ENCODE peak calls at places on chromosomes 16 and 17, in nine cellular contexts. K is spleen, V is pancreas, Z is fibroblast of mammary gland, A is nephron progenitor cell, Q is suprapubic skin, T is left ventricle myocardium inferior, P is adrenal gland, J is GM12865. O is an unnamed sample.
A peak's percentile ranks its signal among the peaks of the same experiment; 100 is the strongest.

GRCh38 chr16:21953541-21953902 is 361 bp downstream of the UQCRC2 start:
- DNase-seq in Z (no peak), A (no peak), P (no peak), V (no peak), J (no peak), K (no peak), T (no peak), Q (no peak), O (no peak)

GRCh38 chr16:20325005-20325404 is 2.3 kb downstream of the GP2 start:
- DNase-seq in A (no peak), Q (no peak), V (no peak), T (no peak), K (no peak), J (no peak), P (no peak), Z (no peak), O (no peak)

GRCh38 chr17:76388966-76389888 is 4.8 kb downstream of the SPHK1 start:
- DNase-seq in Q (no peak), J (no peak), A (no peak), P (no peak), K (no peak), V (peak; percentile 66), T (no peak), Z (peak; percentile 52), O (no peak)

GRCh38 chr16:80924372-80924978 is 82.2 kb downstream of the CMC2 start:
- DNase-seq in V (no peak), P (peak; percentile 77), T (peak; percentile 36), J (peak; percentile 22), Z (peak; percentile 61), Q (no peak), K (no peak), A (peak; percentile 64), O (peak; percentile 75)

GRCh38 chr16:80372341-80372740 is 168.5 kb upstream of the DYNLRB2 start:
- DNase-seq in A (no peak), Z (no peak), Q (no peak), V (no peak), K (no peak), T (no peak), J (no peak), P (no peak), O (no peak)

GRCh38 chr16:30603945-30604315 is 6.3 kb downstream of the ZNF689 start:
- DNase-seq in V (no peak), T (no peak), K (no peak), Z (peak; percentile 61), Q (no peak), J (no peak), A (no peak), P (no peak), O (no peak)

GRCh38 chr16:73054732-73055481 is 7.0 kb upstream of the ZFHX3 start:
- DNase-seq in K (no peak), P (no peak), A (no peak), T (no peak), Q (no peak), Z (peak; percentile 73), J (peak; percentile 53), V (no peak), O (no peak)

GRCh38 chr17:1908699-1909309 is 79.0 kb downstream of the RPA1 start:
- DNase-seq in Q (no peak), Z (peak; percentile 77), T (peak; percentile 27), J (peak; percentile 66), K (no peak), V (peak; percentile 63), A (peak; percentile 54), P (peak; percentile 82), O (peak; percentile 78)

GRCh38 chr17:78600181-78600651 is 23.0 kb upstream of the DNAH17 start:
- DNase-seq in A (no peak), Z (peak; percentile 28), V (no peak), Q (no peak), J (no peak), P (no peak), K (peak; percentile 42), T (no peak), O (no peak)

GRCh38 chr16:66278111-66278531 is 88.4 kb upstream of the CDH5 start:
- DNase-seq in J (no peak), A (no peak), Z (no peak), Q (peak; percentile 69), V (no peak), P (no peak), K (no peak), T (no peak), O (no peak)

GRCh38 chr17:63998721-63999679 is 849 bp downstream of the PRR29 start:
- DNase-seq in A (no peak), J (no peak), K (peak; percentile 81), Z (no peak), P (no peak), T (no peak), V (peak; percentile 58), Q (peak; percentile 67), O (peak; percentile 67)

GRCh38 chr17:65163990-65164495 is 26.9 kb downstream of the RGS9 start:
- DNase-seq in J (peak; percentile 90), T (no peak), K (peak; percentile 53), A (no peak), V (no peak), Q (no peak), P (peak; percentile 27), Z (peak; percentile 67), O (peak; percentile 56)

GRCh38 chr16:84098939-84099338 is 17.8 kb downstream of the MBTPS1 start:
- DNase-seq in V (no peak), P (no peak), Z (no peak), A (no peak), J (no peak), T (no peak), K (no peak), Q (no peak), O (no peak)

DNA sequence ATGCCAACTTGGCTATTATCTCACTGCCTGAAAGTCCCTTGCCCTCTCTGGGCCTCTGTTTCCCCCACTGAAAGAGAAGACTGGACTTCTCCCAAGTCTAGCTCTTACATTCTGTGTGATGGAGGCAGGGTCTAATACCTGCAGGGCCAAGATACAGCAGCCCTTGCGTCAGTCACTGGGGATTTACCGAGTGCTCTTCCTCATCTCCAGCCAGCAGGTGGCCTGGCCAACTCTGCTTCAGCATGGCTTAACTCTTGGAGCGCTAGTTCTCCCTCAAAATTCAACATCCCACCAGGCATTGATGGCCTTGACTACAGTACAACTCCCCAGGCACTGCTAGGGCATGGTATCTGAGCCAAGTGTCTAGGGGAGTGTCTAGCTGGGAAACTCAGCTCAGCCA is 19.9 kb upstream of the MTMR4 start:
- DNase-seq in Q (no peak), T (no peak), Z (no peak), V (no peak), P (no peak), J (no peak), A (no peak), K (peak; percentile 24), O (no peak)
- TF ChIP-seq CTCF in Q (no peak), T (peak; percentile 9), Z (no peak), V (no peak), P (no peak), J (no peak), A (no peak), K (no peak), O (no peak)

GRCh38 chr16:50326835-50327465 is 41.8 kb downstream of the BRD7 start:
- DNase-seq in J (peak; percentile 88), P (peak; percentile 28), T (no peak), A (no peak), Q (no peak), Z (peak; percentile 58), V (no peak), K (no peak), O (peak; percentile 57)
- TF ChIP-seq CTCF in J (peak; percentile 74), P (peak; percentile 46), T (peak; percentile 46), A (peak; percentile 41), Q (no peak), Z (peak; percentile 68), V (peak; percentile 10), K (peak; percentile 63), O (peak; percentile 36)

DNA sequence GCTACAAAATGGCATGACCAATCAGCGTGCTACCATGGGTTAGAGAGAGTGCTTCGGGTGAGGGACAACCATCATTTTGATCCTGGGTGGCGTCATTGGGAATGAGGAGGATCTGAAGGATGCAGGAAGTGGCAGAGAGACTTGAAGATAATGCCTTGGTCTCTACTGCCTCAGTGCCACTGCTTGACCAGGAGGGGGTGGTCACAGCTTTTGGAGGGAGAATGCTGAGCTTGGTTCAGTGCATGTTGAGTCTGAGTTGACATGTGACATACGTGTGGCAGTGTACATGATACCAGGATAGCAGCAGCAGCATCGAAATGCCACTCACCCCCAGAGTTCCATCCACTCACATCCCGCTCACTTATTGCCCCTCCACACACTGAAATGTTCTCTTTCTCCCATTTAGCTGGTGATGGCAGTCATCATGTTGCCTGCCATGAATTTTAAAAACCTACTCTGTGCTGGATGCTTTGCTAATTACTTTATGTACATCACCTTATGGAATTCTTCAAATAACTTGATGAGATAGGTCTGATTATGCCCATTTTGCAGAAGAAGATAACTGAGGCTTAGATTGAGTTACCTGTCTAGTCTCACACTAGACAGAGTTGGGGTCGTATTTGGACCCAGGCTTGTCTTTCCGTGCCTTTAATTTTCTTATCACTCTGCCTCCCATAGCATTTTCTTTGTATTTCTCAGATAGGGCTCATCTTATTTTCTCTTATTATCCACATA is 36.7 kb downstream of the ARSG start:
- DNase-seq in V (no peak), P (no peak), Z (no peak), Q (no peak), J (peak; percentile 35), A (no peak), K (no peak), T (no peak), O (no peak)
- TF ChIP-seq CTCF in V (no peak), P (no peak), Z (peak; percentile 6), Q (no peak), J (peak; percentile 13), A (no peak), K (no peak), T (peak; percentile 18), O (no peak)

GRCh38 chr16:35173295-35173694 is 1713.9 kb downstream of the TP53TG3F start:
- DNase-seq in A (no peak), K (peak; percentile 55), Q (no peak), T (no peak), P (no peak), V (peak; percentile 45), J (no peak), Z (no peak), O (no peak)

GRCh38 chr16:35181422-35182030 is 1722.1 kb downstream of the TP53TG3F start:
- DNase-seq in A (no peak), P (no peak), Z (no peak), K (no peak), J (no peak), T (no peak), V (no peak), Q (no peak), O (no peak)

GRCh38 chr16:35180970-35181369 is 1721.6 kb downstream of the TP53TG3F start:
- DNase-seq in A (no peak), K (no peak), V (no peak), J (no peak), Q (peak; percentile 60), Z (no peak), P (no peak), T (no peak), O (no peak)

GRCh38 chr16:35174006-35174405 is 1714.6 kb downstream of the TP53TG3F start:
- DNase-seq in T (no peak), A (no peak), V (peak; percentile 31), Q (no peak), K (peak; percentile 54), J (no peak), Z (no peak), P (no peak), O (no peak)

DNA sequence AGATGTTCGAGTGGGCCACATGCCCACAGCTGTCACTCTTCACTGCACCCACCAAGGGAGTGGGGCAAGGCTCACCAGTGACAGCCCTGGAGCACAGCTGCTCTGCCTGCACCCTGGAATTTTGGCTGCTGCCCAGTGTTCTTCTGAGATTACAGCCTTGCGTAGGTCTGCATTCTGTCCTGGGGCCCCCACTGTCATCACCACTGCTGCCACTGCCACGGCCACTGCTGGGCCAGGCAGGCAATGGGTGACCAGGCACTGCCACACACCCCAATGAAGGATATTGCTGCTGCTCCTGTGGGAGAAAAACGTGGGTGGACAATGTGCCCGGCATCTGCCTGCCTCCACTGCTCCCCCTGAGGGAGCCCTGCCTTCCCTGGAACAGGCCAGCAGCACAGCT is 1717.0 kb downstream of the TP53TG3F start:
- DNase-seq in Z (no peak), V (peak; percentile 28), T (peak; percentile 51), A (no peak), Q (no peak), P (no peak), J (no peak), K (peak; percentile 45), O (no peak)
- TF ChIP-seq CTCF in Z (no peak), V (no peak), T (no peak), A (no peak), Q (no peak), P (no peak), J (no peak), K (no peak), O (no peak)